ENCODE peak calls at places on chromosomes 5 and 9, in four cellular contexts. L, H, Y and M are unnamed samples.

GRCh38 chr5:98108497-98108896 is 665.0 kb upstream of the RGMB start:
- DNase-seq in L (no peak), H (no peak), Y (no peak), M (peak)

GRCh38 chr9:16202913-16203734 is 650.3 kb downstream of the CCDC171 start:
- DNase-seq in L (peak), H (no peak), Y (no peak), M (peak)

GRCh38 chr5:151483176-151483575 is 35.8 kb downstream of the SLC36A1 start:
- DNase-seq in L (no peak), H (no peak), Y (no peak), M (peak)

GRCh38 chr5:149913449-149914419 is 30.9 kb downstream of the PDE6A start:
- DNase-seq in L (peak), H (no peak), Y (no peak), M (no peak)

GRCh38 chr9:126932871-126933321 is 18.3 kb downstream of the RALGPS1 start:
- DNase-seq in L (peak), H (no peak), Y (peak), M (no peak)

GRCh38 chr5:139760066-139761056 is 35.2 kb upstream of the PSD2 start:
- DNase-seq in L (no peak), H (no peak), Y (no peak), M (no peak)

GRCh38 chr5:154575869-154576806 is 98.1 kb upstream of the HAND1 start:
- DNase-seq in L (peak), H (no peak), Y (no peak), M (no peak)

GRCh38 chr5:123283537-123283936 is 139.7 kb downstream of the CEP120 start:
- DNase-seq in L (no peak), H (no peak), Y (no peak), M (no peak)

GRCh38 chr5:63131618-63132285 is 553.1 kb downstream of the LRRC70 start:
- DNase-seq in L (peak), H (no peak), Y (no peak), M (peak)

GRCh38 chr9:121369595-121370265 is at the start of gene STOM:
- DNase-seq in L (no peak), H (no peak), Y (no peak), M (peak)

GRCh38 chr9:121638901-121639592 is 12.4 kb upstream of the DAB2IP start:
- DNase-seq in L (no peak), H (no peak), Y (no peak), M (no peak)

GRCh38 chr5:95723632-95724369 is 7.3 kb upstream of the RHOBTB3 start:
- DNase-seq in L (peak), H (no peak), Y (no peak), M (peak)

GRCh38 chr9:134871941-134872340 is 8.7 kb upstream of the FCN2 start:
- DNase-seq in L (no peak), H (no peak), Y (no peak), M (peak)

GRCh38 chr9:519579-519978 is 304.9 kb downstream of the DOCK8 start:
- DNase-seq in L (no peak), H (no peak), Y (no peak), M (no peak)

GRCh38 chr9:120931278-120932085 is 4.9 kb upstream of the TRAF1 start:
- DNase-seq in L (no peak), H (no peak), Y (no peak), M (peak)

GRCh38 chr5:140221697-140222223 is 46.8 kb downstream of the CYSTM1 start:
- DNase-seq in L (no peak), H (no peak), Y (no peak), M (peak)

GRCh38 chr5:72647806-72648205 is 140.6 kb upstream of the ZNF366 start:
- DNase-seq in L (peak), H (no peak), Y (no peak), M (peak)

GRCh38 chr5:135211791-135212190 is 177.8 kb upstream of the PITX1 start:
- DNase-seq in L (peak), H (no peak), Y (no peak), M (no peak)
- H2BK120ac ChIP-seq in L (no peak), H (no peak), Y (no peak), M (no peak)

GRCh38 chr9:130789747-130790672 is 45.0 kb upstream of the ABL1 start:
- DNase-seq in L (no peak), H (no peak), Y (no peak), M (no peak)

GRCh38 chr9:130791279-130791894 is 43.7 kb upstream of the ABL1 start:
- DNase-seq in L (no peak), H (no peak), Y (no peak), M (no peak)

GRCh38 chr9:130793589-130793988 is 41.5 kb upstream of the ABL1 start:
- DNase-seq in L (no peak), H (no peak), Y (no peak), M (no peak)

DNA sequence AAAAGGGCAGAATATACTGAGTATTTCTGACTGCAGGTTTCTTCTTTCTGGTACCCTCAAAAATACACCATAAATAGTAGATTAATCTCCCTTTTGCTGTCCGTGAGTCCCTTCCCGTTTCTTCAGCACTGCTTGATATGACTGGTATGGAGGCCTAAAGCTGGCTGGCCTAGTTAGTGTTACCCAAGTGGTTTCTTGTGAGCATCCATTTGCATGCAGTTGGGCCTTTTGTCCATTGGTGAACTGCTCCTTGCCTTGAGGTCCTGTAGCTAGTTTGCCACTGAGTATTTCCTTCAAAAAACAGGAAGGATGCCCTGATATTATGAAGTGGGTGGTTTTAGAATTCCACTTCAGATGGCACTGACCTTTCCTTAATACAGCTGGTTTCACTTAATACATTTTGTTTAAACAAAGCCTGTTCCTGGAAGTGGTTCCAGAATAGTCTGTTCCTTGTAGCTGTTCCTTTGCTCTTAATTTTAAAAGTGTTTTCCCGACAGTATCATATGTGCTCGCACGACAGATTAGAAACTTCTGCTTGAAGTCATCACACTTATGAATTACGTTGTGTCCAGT is 40.0 kb upstream of the ABL1 start:
- DNase-seq in L (no peak), H (no peak), Y (no peak), M (peak)
- H2BK120ac ChIP-seq in L (no peak), H (no peak), Y (no peak), M (no peak)

DNA sequence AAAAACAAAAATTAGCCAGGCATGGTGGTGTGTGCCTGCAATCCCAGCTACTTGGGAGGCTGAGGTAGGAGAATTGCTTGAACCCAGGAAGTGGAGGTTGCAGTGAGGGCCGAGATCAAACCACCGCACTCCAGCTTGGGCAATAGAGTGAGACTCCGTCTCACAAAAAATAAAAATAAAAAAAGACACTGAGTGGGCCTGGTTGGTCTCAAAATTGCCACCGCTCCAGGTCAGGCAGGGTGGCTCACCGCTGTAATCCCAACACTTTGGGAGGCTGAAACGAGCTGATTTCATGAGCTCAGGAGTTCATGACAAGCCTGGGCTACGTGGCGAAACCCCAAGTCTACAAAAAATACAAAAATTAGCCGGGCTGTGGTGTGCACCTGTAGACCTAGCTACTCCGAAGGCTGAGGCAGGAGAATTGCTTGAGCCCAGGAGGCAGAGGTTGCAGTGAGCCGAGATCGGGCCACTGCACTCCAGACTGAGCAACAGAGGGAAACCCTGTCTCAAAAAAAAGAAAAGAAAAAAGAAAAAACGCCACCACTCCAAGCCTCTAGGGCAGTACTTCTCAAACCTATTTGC is 1.8 kb downstream of the STK10 start:
- DNase-seq in L (no peak), H (no peak), Y (no peak), M (no peak)
- H2BK120ac ChIP-seq in L (no peak), H (no peak), Y (no peak), M (no peak)

DNA sequence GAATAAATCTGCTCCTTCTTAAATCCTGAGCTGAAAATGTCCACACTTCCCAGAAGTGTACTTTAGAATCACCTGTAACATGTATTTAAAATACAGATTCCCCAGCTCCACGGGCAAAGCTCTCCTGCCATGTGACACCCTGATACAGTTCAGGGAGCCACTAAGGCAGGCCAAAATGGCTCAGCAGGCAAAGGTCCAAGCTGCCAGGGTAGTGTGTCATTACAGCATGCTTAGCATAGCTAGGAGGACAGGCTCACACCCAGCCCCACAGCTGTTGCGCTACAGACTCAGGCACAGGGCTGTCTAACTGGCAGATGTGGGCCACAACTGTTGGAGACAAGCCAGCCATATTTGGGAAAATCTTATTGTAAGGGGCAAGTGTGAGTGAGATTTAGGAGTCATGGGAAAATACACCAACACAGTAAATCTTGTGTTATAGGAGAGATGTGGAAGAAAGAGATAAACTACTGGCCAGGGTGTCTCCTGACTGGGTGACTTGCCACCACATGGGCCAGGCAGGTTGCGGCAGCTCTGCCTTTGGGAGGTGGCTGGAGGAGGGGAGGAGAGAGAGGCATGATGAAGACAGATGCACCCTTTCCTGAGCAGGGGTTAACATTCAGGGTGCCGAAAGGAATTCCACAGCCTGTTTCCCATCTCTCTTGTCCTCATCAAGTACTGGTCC is 73.1 kb downstream of the C9orf85 start:
- DNase-seq in L (peak), H (no peak), Y (peak), M (peak)
- H2BK120ac ChIP-seq in L (no peak), H (no peak), Y (no peak), M (no peak)

DNA sequence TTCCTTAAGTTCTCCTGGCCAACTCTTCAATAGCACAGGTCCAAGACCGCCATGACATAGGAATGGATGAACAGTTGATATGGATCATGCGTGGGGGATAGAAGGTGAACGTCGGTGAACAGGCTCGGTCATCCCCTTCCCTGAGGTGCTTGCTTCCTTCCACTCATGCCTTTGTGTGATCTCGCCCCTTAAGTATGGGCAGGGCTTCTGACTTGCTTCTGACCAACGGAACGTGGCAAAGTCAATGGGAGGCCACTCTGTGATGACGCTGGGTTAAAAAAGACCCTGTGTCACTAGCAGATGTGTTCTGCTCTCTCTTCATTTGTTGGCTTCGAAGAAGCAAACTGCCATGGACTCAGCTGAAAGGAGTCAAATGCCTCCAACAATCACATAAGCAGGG is 240.5 kb upstream of the TUT7 start:
- DNase-seq in L (peak), H (no peak), Y (no peak), M (no peak)
- H2BK120ac ChIP-seq in L (no peak), H (no peak), Y (no peak), M (no peak)